ENCODE peak calls at places on chromosomes 16 and 17, in ten cellular contexts. One of them, this sample, is unnamed.

GRCh38 chr17:3474212-3474611 is 1.6 kb upstream of the ASPA start:
- DNase-seq in tibial nerve: no peak
- DNase-seq in cardiac septum: no peak
- DNase-seq in progenitor cell of endocrine pancreas: no peak
- DNase-seq in NCI-H748 treated with DMSO at 0.1 percent for 48 hours: peak
- DNase-seq in nephron progenitor cell: no peak
- DNase-seq in hypothalamus: no peak
- DNase-seq in G401: no peak
- DNase-seq in retina: peak
- DNase-seq in HFFc6: no peak
- DNase-seq in this sample: no peak

GRCh38 chr17:38667099-38667786 is 7.5 kb downstream of the EPOP start:
- DNase-seq in retina: peak
- DNase-seq in tibial nerve: no peak
- DNase-seq in cardiac septum: no peak
- DNase-seq in HFFc6: peak
- DNase-seq in hypothalamus: peak
- DNase-seq in progenitor cell of endocrine pancreas: peak
- DNase-seq in NCI-H748 treated with DMSO at 0.1 percent for 48 hours: peak
- DNase-seq in nephron progenitor cell: peak
- DNase-seq in G401: peak
- DNase-seq in this sample: peak

GRCh38 chr17:29138991-29139682 is 41.1 kb downstream of the MYO18A start:
- DNase-seq in tibial nerve: no peak
- DNase-seq in nephron progenitor cell: no peak
- DNase-seq in NCI-H748 treated with DMSO at 0.1 percent for 48 hours: no peak
- DNase-seq in hypothalamus: no peak
- DNase-seq in cardiac septum: peak
- DNase-seq in G401: peak
- DNase-seq in HFFc6: no peak
- DNase-seq in progenitor cell of endocrine pancreas: no peak
- DNase-seq in retina: no peak
- DNase-seq in this sample: no peak

GRCh38 chr17:1474402-1475189 is 17.9 kb downstream of the MYO1C start:
- DNase-seq in retina: no peak
- DNase-seq in NCI-H748 treated with DMSO at 0.1 percent for 48 hours: no peak
- DNase-seq in cardiac septum: no peak
- DNase-seq in progenitor cell of endocrine pancreas: no peak
- DNase-seq in hypothalamus: no peak
- DNase-seq in nephron progenitor cell: peak
- DNase-seq in G401: no peak
- DNase-seq in tibial nerve: no peak
- DNase-seq in HFFc6: no peak
- DNase-seq in this sample: no peak

GRCh38 chr17:43543771-43544575 is 2.2 kb downstream of the ETV4 start:
- DNase-seq in progenitor cell of endocrine pancreas: no peak
- DNase-seq in tibial nerve: no peak
- DNase-seq in G401: no peak
- DNase-seq in HFFc6: no peak
- DNase-seq in NCI-H748 treated with DMSO at 0.1 percent for 48 hours: peak
- DNase-seq in cardiac septum: no peak
- DNase-seq in retina: no peak
- DNase-seq in nephron progenitor cell: no peak
- DNase-seq in hypothalamus: no peak
- DNase-seq in this sample: no peak

GRCh38 chr16:68093816-68094613 is 8.8 kb downstream of the NFATC3 start:
- DNase-seq in NCI-H748 treated with DMSO at 0.1 percent for 48 hours: no peak
- DNase-seq in hypothalamus: no peak
- DNase-seq in retina: no peak
- DNase-seq in progenitor cell of endocrine pancreas: no peak
- DNase-seq in G401: peak
- DNase-seq in cardiac septum: no peak
- DNase-seq in nephron progenitor cell: no peak
- DNase-seq in tibial nerve: no peak
- DNase-seq in HFFc6: peak
- DNase-seq in this sample: no peak

GRCh38 chr17:57599271-57600045 is 145.6 kb downstream of the CCDC182 start:
- DNase-seq in cardiac septum: no peak
- DNase-seq in progenitor cell of endocrine pancreas: no peak
- DNase-seq in tibial nerve: no peak
- DNase-seq in nephron progenitor cell: no peak
- DNase-seq in retina: no peak
- DNase-seq in G401: no peak
- DNase-seq in HFFc6: no peak
- DNase-seq in hypothalamus: no peak
- DNase-seq in NCI-H748 treated with DMSO at 0.1 percent for 48 hours: no peak
- DNase-seq in this sample: no peak

GRCh38 chr16:28876973-28877641 is 1.2 kb upstream of the ATP2A1 start:
- DNase-seq in G401: no peak
- DNase-seq in progenitor cell of endocrine pancreas: no peak
- DNase-seq in retina: no peak
- DNase-seq in hypothalamus: no peak
- DNase-seq in tibial nerve: no peak
- DNase-seq in cardiac septum: no peak
- DNase-seq in HFFc6: no peak
- DNase-seq in nephron progenitor cell: no peak
- DNase-seq in NCI-H748 treated with DMSO at 0.1 percent for 48 hours: no peak
- DNase-seq in this sample: no peak

This sample was measured in SHP77 treated with DMSO at 0.1 percent for 48 hours.